ENCODE peak calls at places on chromosomes 3 and 15, in five cellular contexts. H is activated gamma-delta T cell treated with anti-CD3 and anti-CD28 coated beads, Interleukin-2, amount 50 U/mL, for 16 hours; C is NCI-H2081; O is stomach; U is EH. G is an unnamed sample.

GRCh38 chr3:11305509-11305908 is 33.3 kb downstream of the ATG7 start:
- DNase-seq in U (peak; percentile 28), C (no peak), H (no peak), O (no peak), G (no peak)

GRCh38 chr15:91941871-91942270 is 88.4 kb downstream of the SLCO3A1 start:
- DNase-seq in C (no peak), U (no peak), O (no peak), H (no peak), G (no peak)

GRCh38 chr15:82950295-82950694 is 2.2 kb downstream of the HOMER2 start:
- DNase-seq in C (no peak), U (no peak), H (no peak), O (no peak), G (no peak)

GRCh38 chr3:14118400-14119165 is 6.1 kb downstream of the CHCHD4 start:
- DNase-seq in O (no peak), C (no peak), U (no peak), H (no peak), G (no peak)

GRCh38 chr3:168239287-168239686 is 143.6 kb upstream of the GOLIM4 start:
- DNase-seq in O (no peak), U (no peak), C (no peak), H (no peak), G (no peak)

GRCh38 chr3:116018651-116019050 is 395.3 kb downstream of the GAP43 start:
- DNase-seq in H (no peak), U (peak; percentile 21), O (no peak), C (no peak), G (no peak)

GRCh38 chr3:5103743-5104142 is 18.3 kb upstream of the ARL8B start:
- DNase-seq in U (no peak), C (no peak), O (no peak), H (no peak), G (no peak)

GRCh38 chr3:38084969-38085942 is 46.2 kb downstream of the DLEC1 start:
- DNase-seq in H (no peak), U (no peak), O (no peak), C (no peak), G (no peak)

GRCh38 chr3:151371531-151371930 is 13.0 kb downstream of the P2RY12 start:
- DNase-seq in U (peak; percentile 37), O (no peak), C (no peak), H (no peak), G (no peak)

GRCh38 chr3:52153389-52154096 is 680 bp downstream of the POC1A start:
- DNase-seq in H (no peak), C (peak; percentile 80), U (peak; percentile 73), O (no peak), G (peak; percentile 69)

GRCh38 chr3:43468141-43468540 is 153.7 kb downstream of the ANO10 start:
- DNase-seq in C (no peak), H (no peak), O (no peak), U (no peak), G (no peak)

GRCh38 chr3:8653800-8654408 is 9.3 kb upstream of the SSUH2 start:
- DNase-seq in C (no peak), H (no peak), O (no peak), U (peak; percentile 44), G (no peak)

GRCh38 chr15:57509965-57510364 is 81.7 kb upstream of the MYZAP start:
- DNase-seq in C (no peak), O (no peak), U (no peak), H (no peak), G (no peak)

GRCh38 chr15:77097317-77097721 is 26.4 kb upstream of the TSPAN3 start:
- DNase-seq in O (no peak), U (no peak), H (no peak), C (no peak), G (no peak)

GRCh38 chr3:128075516-128076464 is 23.6 kb downstream of the SEC61A1 start:
- DNase-seq in U (peak; percentile 85), C (peak; percentile 59), H (peak; percentile 80), O (peak; percentile 93), G (peak; percentile 93)

GRCh38 chr3:184737641-184738518 is 26.0 kb upstream of the MAGEF1 start:
- DNase-seq in O (peak; percentile 47), H (no peak), U (peak; percentile 78), C (no peak), G (peak; percentile 7)

GRCh38 chr3:150379469-150379868 is 28.6 kb upstream of the TSC22D2 start:
- DNase-seq in H (no peak), U (no peak), O (no peak), C (no peak), G (no peak)

GRCh38 chr3:79392479-79392878 is 375.3 kb downstream of the ROBO1 start:
- DNase-seq in H (no peak), C (no peak), O (no peak), U (no peak), G (no peak)

GRCh38 chr3:102741694-102742093 is 306.9 kb downstream of the ZPLD1 start:
- DNase-seq in U (no peak), O (no peak), H (no peak), C (no peak), G (no peak)

GRCh38 chr3:177751770-177752169 is 554.5 kb upstream of the TBL1XR1 start:
- DNase-seq in O (peak; percentile 29), C (no peak), H (no peak), U (no peak), G (no peak)

GRCh38 chr3:56753206-56753605 is 48.5 kb downstream of the ARHGEF3 start:
- DNase-seq in H (peak; percentile 12), C (no peak), O (no peak), U (peak; percentile 41), G (no peak)

GRCh38 chr15:68256675-68257450 is 20.7 kb upstream of the FEM1B start:
- DNase-seq in U (peak; percentile 88), O (peak; percentile 79), H (peak; percentile 39), C (no peak), G (peak; percentile 89)

G was measured in left colon.